ENCODE peak calls at places on chromosomes 13 and 19, in eight cellular contexts. X is body of pancreas, G is testis, A is upper lobe of left lung, H is Peyer's patch, L is stomach, U is adrenal gland, E is sigmoid colon. P is an unnamed sample. For H3K4me1, the result is how much of the 10 kb centered on the place peaks cover.

GRCh38 chr13:29509999-29510586 is 85.4 kb downstream of the SLC7A1 start:
- DNase-seq in X (no peak), G (no peak), A (no peak), H (no peak), L (no peak), U (no peak), E (no peak), P (no peak)

GRCh38 chr19:58021541-58022282 is 12.1 kb upstream of the ZSCAN1 start:
- DNase-seq in X (peak), G (peak), A (peak), H (no peak), L (no peak), U (peak), E (peak), P (no peak)

GRCh38 chr13:108033800-108034707 is 181.3 kb downstream of the LIG4 start:
- DNase-seq in X (no peak), G (no peak), A (no peak), H (no peak), L (no peak), U (no peak), E (no peak), P (no peak)

GRCh38 chr13:67833564-67833963 is 603.4 kb upstream of the PCDH9 start:
- DNase-seq in X (no peak), G (no peak), A (no peak), H (no peak), L (no peak), U (no peak), E (no peak), P (no peak)

GRCh38 chr13:29937379-29937778 is 87.0 kb upstream of the UBL3 start:
- DNase-seq in X (no peak), G (no peak), A (no peak), H (no peak), L (no peak), U (no peak), E (no peak), P (no peak)

GRCh38 chr13:39712626-39713025 is 57.2 kb downstream of the COG6 start:
- DNase-seq in X (no peak), G (no peak), A (no peak), H (no peak), L (no peak), U (no peak), E (no peak), P (no peak)

GRCh38 chr13:105087941-105088340 is 1447.5 kb downstream of the EFNB2 start:
- DNase-seq in X (no peak), G (no peak), A (no peak), H (no peak), L (no peak), U (no peak), E (no peak), P (no peak)

GRCh38 chr19:47790398-47790814 is 11.9 kb downstream of the SELENOW start:
- DNase-seq in X (peak), G (peak), A (peak), H (peak), L (peak), U (peak), E (peak), P (peak)

GRCh38 chr13:45718063-45718462 is 15.9 kb downstream of the CBY2 start:
- DNase-seq in X (no peak), G (no peak), A (no peak), H (no peak), L (no peak), U (no peak), E (no peak), P (no peak)

DNA sequence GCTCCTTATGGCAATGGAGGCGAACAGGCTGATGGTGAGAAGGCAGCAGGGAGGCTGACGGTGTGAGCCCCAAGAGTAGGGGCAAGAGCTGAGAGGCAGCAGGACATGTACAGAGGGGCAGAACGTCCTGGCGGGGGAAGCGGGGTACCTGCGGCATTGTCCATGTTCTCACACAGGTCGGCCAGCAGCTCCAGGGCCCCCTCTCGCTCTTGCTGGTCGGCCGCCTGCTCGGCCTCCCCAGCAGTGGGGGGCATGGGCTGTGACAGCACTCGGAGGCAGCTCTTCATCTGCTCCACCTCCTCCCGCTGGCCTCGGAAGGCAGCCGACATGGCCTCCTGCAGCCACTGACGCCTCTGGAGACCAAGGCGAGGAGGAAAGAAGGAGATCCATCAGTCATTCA is 2.4 kb downstream of the HSPBP1 start:
- DNase-seq in X (no peak), G (no peak), A (no peak), H (no peak), L (no peak), U (no peak), E (no peak), P (no peak)
- H3K4me1 ChIP-seq in X (under half), G (under half), A (under half), H (under half), L (under half), U (under half), E (under half), P (under half)

GRCh38 chr19:39413903-39414608 is 1.6 kb downstream of the PLEKHG2 start:
- DNase-seq in X (no peak), G (no peak), A (peak), H (peak), L (no peak), U (no peak), E (peak), P (no peak)

GRCh38 chr19:39412100-39412866 is at the start of gene PLEKHG2:
- DNase-seq in X (peak), G (peak), A (peak), H (peak), L (peak), U (peak), E (peak), P (peak)

GRCh38 chr19:39411832-39412099 is 703 bp upstream of the PLEKHG2 start:
- DNase-seq in X (peak), G (peak), A (no peak), H (peak), L (peak), U (peak), E (peak), P (peak)

GRCh38 chr19:39412867-39413268 is 399 bp downstream of the PLEKHG2 start:
- DNase-seq in X (peak), G (no peak), A (no peak), H (no peak), L (no peak), U (no peak), E (no peak), P (no peak)

DNA sequence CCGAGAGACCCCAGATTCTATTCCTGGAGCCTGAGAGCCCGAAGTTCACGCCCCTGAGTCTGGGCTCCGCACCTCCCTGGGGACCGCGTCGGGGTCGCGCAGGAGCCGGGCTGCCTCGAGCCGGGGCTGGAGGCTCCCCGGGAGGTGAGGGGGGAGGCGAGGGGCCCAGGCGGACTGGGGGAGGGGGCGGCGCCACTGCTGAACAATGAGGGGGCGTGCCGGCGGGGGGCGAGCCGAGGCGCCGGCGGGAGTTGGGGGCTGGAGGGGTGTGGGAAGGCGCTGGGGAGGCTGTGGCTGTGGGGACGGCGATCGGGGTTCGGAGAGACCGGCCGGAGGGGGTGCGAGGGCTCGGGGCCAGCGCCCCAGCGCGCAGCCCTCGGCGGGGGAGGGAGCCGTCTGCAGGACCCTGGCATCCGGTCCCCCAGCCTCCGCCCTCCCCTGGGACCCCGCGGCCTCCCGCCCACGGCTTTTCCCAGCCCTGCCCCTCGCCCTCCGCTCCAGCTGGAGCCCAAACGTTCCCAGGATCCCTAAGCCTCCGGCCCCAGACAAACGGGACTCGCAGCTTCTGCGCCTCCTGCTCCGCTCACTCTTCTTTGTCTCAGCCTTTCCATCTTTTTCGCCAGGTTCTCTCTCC is 917 bp downstream of the PLEKHG2 start:
- DNase-seq in X (peak), G (peak), A (peak), H (peak), L (no peak), U (peak), E (peak), P (peak)
- TF ChIP-seq POLR2A in X (no peak), G (no peak), A (no peak), H (no peak), L (no peak), U (no peak), E (peak), P (no peak)

DNA sequence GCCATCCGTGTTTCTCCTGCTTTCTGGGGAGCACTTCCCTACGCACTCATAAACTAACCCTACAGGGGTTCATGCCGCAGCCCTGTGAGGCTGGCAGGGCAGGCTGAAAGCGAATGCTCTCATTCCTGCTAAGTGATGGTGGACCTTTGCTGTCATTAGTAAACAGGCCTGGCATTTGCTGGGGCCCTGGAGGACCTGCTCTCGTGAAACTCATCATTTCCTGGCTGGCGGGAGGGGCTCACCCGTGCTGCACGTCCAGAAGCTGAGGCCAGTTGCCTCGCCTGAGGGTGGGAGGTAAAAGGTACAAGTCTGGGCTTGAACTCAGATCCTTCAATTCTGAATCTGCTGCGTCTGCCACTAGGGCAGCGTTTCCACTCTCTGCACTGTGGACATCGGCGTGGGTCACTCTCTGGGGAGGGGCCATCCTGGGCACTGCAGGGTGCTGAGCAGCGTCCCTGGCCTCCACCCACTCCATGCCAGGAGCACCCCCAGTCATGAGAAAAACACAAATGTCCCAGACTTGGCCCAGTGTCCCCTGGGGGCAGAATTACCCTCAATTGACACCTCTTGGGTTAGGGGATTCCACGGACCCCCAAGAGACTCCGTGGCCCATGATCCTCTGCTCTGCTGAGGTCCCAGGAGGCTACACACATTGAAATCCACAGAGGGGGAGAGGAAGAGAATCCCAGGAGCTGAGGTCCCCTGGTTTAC is 7.0 kb downstream of the MOB3A start:
- DNase-seq in X (no peak), G (no peak), A (no peak), H (no peak), L (no peak), U (no peak), E (no peak), P (peak)
- H3K4me1 ChIP-seq in X (under half), G (under half), A (half or more), H (half or more), L (half or more), U (under half), E (under half), P (under half)

GRCh38 chr19:8262431-8262830 is 45.7 kb downstream of the CD320 start:
- DNase-seq in X (no peak), G (peak), A (no peak), H (no peak), L (peak), U (peak), E (peak), P (peak)

GRCh38 chr19:8261347-8261746 is 46.8 kb downstream of the CD320 start:
- DNase-seq in X (peak), G (no peak), A (no peak), H (no peak), L (no peak), U (no peak), E (no peak), P (peak)

GRCh38 chr19:8259142-8259921 is 48.8 kb downstream of the CD320 start:
- DNase-seq in X (peak), G (peak), A (no peak), H (no peak), L (no peak), U (no peak), E (peak), P (peak)

GRCh38 chr19:8259922-8260247 is 48.3 kb downstream of the CD320 start:
- DNase-seq in X (peak), G (peak), A (no peak), H (no peak), L (no peak), U (no peak), E (peak), P (no peak)

DNA sequence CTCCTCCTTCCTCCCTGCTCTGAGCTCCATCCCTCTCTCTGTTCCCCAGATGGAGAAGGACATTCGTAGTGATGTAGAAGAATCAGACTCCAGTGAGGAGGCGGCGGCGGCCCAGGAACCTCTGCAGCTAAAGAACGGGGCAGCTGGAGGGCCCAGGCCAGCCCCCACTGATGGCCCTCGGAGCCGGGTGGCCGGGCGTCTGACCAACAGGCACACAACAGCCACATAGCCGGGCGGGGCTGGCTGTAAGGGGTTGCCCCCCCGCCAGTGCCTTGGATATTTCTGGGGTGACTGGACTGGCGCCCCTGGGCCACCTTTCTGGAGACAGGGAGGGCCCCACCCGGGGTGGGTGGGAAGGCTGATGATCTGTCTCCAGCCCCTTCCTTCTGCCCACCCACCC is 46.3 kb downstream of the CD320 start:
- DNase-seq in X (no peak), G (peak), A (peak), H (no peak), L (peak), U (peak), E (peak), P (peak)
- TF ChIP-seq POLR2A in X (no peak), G (no peak), A (no peak), H (no peak), L (no peak), U (no peak), E (no peak), P (no peak)

GRCh38 chr13:99654076-99654475 is 152.8 kb downstream of the TM9SF2 start:
- DNase-seq in X (no peak), G (no peak), A (no peak), H (no peak), L (no peak), U (no peak), E (no peak), P (no peak)
- H3K4me1 ChIP-seq in X (under half), G (under half), A (under half), H (under half), L (under half), U (under half), E (under half), P (under half)